ENCODE peak calls at places on chromosomes 2 and 18, in six cellular contexts. One of them, this sample, is unnamed.

GRCh38 chr2:210577263-210578071 is 21.1 kb downstream of the CPS1 start:
- DNase-seq in tibial artery: no peak
- DNase-seq in BE2C: no peak
- DNase-seq in spleen: no peak
- DNase-seq in astrocyte of the spinal cord: peak; percentile 59
- DNase-seq in psoas muscle: no peak
- DNase-seq in this sample: no peak

GRCh38 chr2:85780316-85781092 is 26.7 kb downstream of the ATOH8 start:
- DNase-seq in tibial artery: peak; percentile 75
- DNase-seq in BE2C: peak; percentile 51
- DNase-seq in spleen: peak; percentile 54
- DNase-seq in astrocyte of the spinal cord: no peak
- DNase-seq in psoas muscle: peak; percentile 51
- DNase-seq in this sample: peak; percentile 59

GRCh38 chr2:26068602-26069298 is 34.9 kb downstream of the RAB10 start:
- DNase-seq in tibial artery: no peak
- DNase-seq in BE2C: no peak
- DNase-seq in spleen: no peak
- DNase-seq in astrocyte of the spinal cord: peak; percentile 90
- DNase-seq in psoas muscle: no peak
- DNase-seq in this sample: no peak

GRCh38 chr2:235378261-235378660 is 115.6 kb upstream of the AGAP1 start:
- DNase-seq in tibial artery: no peak
- DNase-seq in BE2C: no peak
- DNase-seq in spleen: no peak
- DNase-seq in astrocyte of the spinal cord: no peak
- DNase-seq in psoas muscle: no peak
- DNase-seq in this sample: no peak

GRCh38 chr2:120939595-120940318 is 204.1 kb downstream of the GLI2 start:
- DNase-seq in tibial artery: no peak
- DNase-seq in BE2C: no peak
- DNase-seq in spleen: no peak
- DNase-seq in astrocyte of the spinal cord: peak; percentile 94
- DNase-seq in psoas muscle: no peak
- DNase-seq in this sample: no peak

GRCh38 chr2:172375247-172375646 is 52.1 kb upstream of the ITGA6 start:
- DNase-seq in tibial artery: no peak
- DNase-seq in BE2C: no peak
- DNase-seq in spleen: no peak
- DNase-seq in astrocyte of the spinal cord: no peak
- DNase-seq in psoas muscle: no peak
- DNase-seq in this sample: no peak

GRCh38 chr2:128284841-128285240 is 33.8 kb downstream of the HS6ST1 start:
- DNase-seq in tibial artery: no peak
- DNase-seq in BE2C: no peak
- DNase-seq in spleen: peak; percentile 73
- DNase-seq in astrocyte of the spinal cord: no peak
- DNase-seq in psoas muscle: peak; percentile 13
- DNase-seq in this sample: peak; percentile 71

GRCh38 chr2:56587456-56587855 is 403.7 kb downstream of the CCDC85A start:
- DNase-seq in tibial artery: no peak
- DNase-seq in BE2C: no peak
- DNase-seq in spleen: no peak
- DNase-seq in astrocyte of the spinal cord: no peak
- DNase-seq in psoas muscle: no peak
- DNase-seq in this sample: no peak

GRCh38 chr2:120538691-120539420 is 192.9 kb downstream of the INHBB start:
- DNase-seq in tibial artery: no peak
- DNase-seq in BE2C: no peak
- DNase-seq in spleen: no peak
- DNase-seq in astrocyte of the spinal cord: no peak
- DNase-seq in psoas muscle: no peak
- DNase-seq in this sample: no peak

GRCh38 chr18:59927246-59927825 is 27.5 kb downstream of the PMAIP1 start:
- DNase-seq in tibial artery: no peak
- DNase-seq in BE2C: no peak
- DNase-seq in spleen: no peak
- DNase-seq in astrocyte of the spinal cord: no peak
- DNase-seq in psoas muscle: no peak
- DNase-seq in this sample: no peak

GRCh38 chr2:236164983-236165301 is 3.2 kb downstream of the GBX2 start:
- DNase-seq in tibial artery: no peak
- DNase-seq in BE2C: no peak
- DNase-seq in spleen: no peak
- DNase-seq in astrocyte of the spinal cord: no peak
- DNase-seq in psoas muscle: no peak
- DNase-seq in this sample: no peak

GRCh38 chr18:63956755-63957154 is 7.7 kb downstream of the HMSD start:
- DNase-seq in tibial artery: no peak
- DNase-seq in BE2C: no peak
- DNase-seq in spleen: no peak
- DNase-seq in astrocyte of the spinal cord: no peak
- DNase-seq in psoas muscle: no peak
- DNase-seq in this sample: no peak

GRCh38 chr2:58925676-58926081 is 684.6 kb upstream of the FANCL start:
- DNase-seq in tibial artery: no peak
- DNase-seq in BE2C: no peak
- DNase-seq in spleen: peak; percentile 51
- DNase-seq in astrocyte of the spinal cord: peak; percentile 87
- DNase-seq in psoas muscle: no peak
- DNase-seq in this sample: no peak

GRCh38 chr2:215521031-215521430 is 85.2 kb upstream of the FN1 start:
- DNase-seq in tibial artery: no peak
- DNase-seq in BE2C: no peak
- DNase-seq in spleen: no peak
- DNase-seq in astrocyte of the spinal cord: no peak
- DNase-seq in psoas muscle: no peak
- DNase-seq in this sample: no peak

GRCh38 chr2:239318091-239318725 is 82.6 kb downstream of the HDAC4 start:
- DNase-seq in tibial artery: peak; percentile 6
- DNase-seq in BE2C: no peak
- DNase-seq in spleen: peak; percentile 46
- DNase-seq in astrocyte of the spinal cord: no peak
- DNase-seq in psoas muscle: no peak
- DNase-seq in this sample: no peak

GRCh38 chr2:96895032-96895708 is 25.3 kb upstream of the SEMA4C start:
- DNase-seq in tibial artery: no peak
- DNase-seq in BE2C: no peak
- DNase-seq in spleen: no peak
- DNase-seq in astrocyte of the spinal cord: no peak
- DNase-seq in psoas muscle: no peak
- DNase-seq in this sample: no peak

GRCh38 chr2:140586379-140586778 is 1544.4 kb downstream of the LRP1B start:
- DNase-seq in tibial artery: no peak
- DNase-seq in BE2C: peak; percentile 30
- DNase-seq in spleen: no peak
- DNase-seq in astrocyte of the spinal cord: no peak
- DNase-seq in psoas muscle: no peak
- DNase-seq in this sample: no peak

GRCh38 chr2:201860541-201861154 is 54.3 kb downstream of the CDK15 start:
- DNase-seq in tibial artery: peak; percentile 28
- DNase-seq in BE2C: peak; percentile 64
- DNase-seq in spleen: no peak
- DNase-seq in astrocyte of the spinal cord: peak; percentile 88
- DNase-seq in psoas muscle: no peak
- DNase-seq in this sample: no peak

GRCh38 chr2:180607501-180608060 is 372.8 kb upstream of the UBE2E3 start:
- DNase-seq in tibial artery: no peak
- DNase-seq in BE2C: no peak
- DNase-seq in spleen: no peak
- DNase-seq in astrocyte of the spinal cord: no peak
- DNase-seq in psoas muscle: no peak
- DNase-seq in this sample: no peak

GRCh38 chr2:11343626-11344341 is 652 bp downstream of the ROCK2 start:
- DNase-seq in tibial artery: peak; percentile 37
- DNase-seq in BE2C: peak; percentile 59
- DNase-seq in spleen: peak; percentile 91
- DNase-seq in astrocyte of the spinal cord: peak; percentile 27
- DNase-seq in psoas muscle: peak; percentile 62
- DNase-seq in this sample: peak; percentile 88

GRCh38 chr2:151634726-151635467 is 99.4 kb downstream of the NEB start:
- DNase-seq in tibial artery: no peak
- DNase-seq in BE2C: no peak
- DNase-seq in spleen: no peak
- DNase-seq in astrocyte of the spinal cord: no peak
- DNase-seq in psoas muscle: no peak
- DNase-seq in this sample: no peak

GRCh38 chr18:57749604-57749970 is 53.5 kb downstream of the ATP8B1 start:
- DNase-seq in tibial artery: no peak
- DNase-seq in BE2C: no peak
- DNase-seq in spleen: no peak
- DNase-seq in astrocyte of the spinal cord: no peak
- DNase-seq in psoas muscle: no peak
- DNase-seq in this sample: no peak

GRCh38 chr2:129762386-129763189 is 216.9 kb upstream of the RAB6C start:
- DNase-seq in tibial artery: no peak
- DNase-seq in BE2C: no peak
- DNase-seq in spleen: no peak
- DNase-seq in astrocyte of the spinal cord: no peak
- DNase-seq in psoas muscle: no peak
- DNase-seq in this sample: no peak

GRCh38 chr18:55416791-55417190 is 171.2 kb downstream of the TCF4 start:
- DNase-seq in tibial artery: no peak
- DNase-seq in BE2C: peak; percentile 41
- DNase-seq in spleen: no peak
- DNase-seq in astrocyte of the spinal cord: no peak
- DNase-seq in psoas muscle: no peak
- DNase-seq in this sample: no peak

GRCh38 chr2:234496442-234496834 is 443 bp downstream of the ARL4C start:
- DNase-seq in tibial artery: no peak
- DNase-seq in BE2C: peak; percentile 52
- DNase-seq in spleen: peak; percentile 91
- DNase-seq in astrocyte of the spinal cord: peak; percentile 66
- DNase-seq in psoas muscle: peak; percentile 27
- DNase-seq in this sample: no peak

GRCh38 chr2:42101641-42102605 is 54.1 kb downstream of the PKDCC start:
- DNase-seq in tibial artery: peak; percentile 74
- DNase-seq in BE2C: no peak
- DNase-seq in spleen: peak; percentile 96
- DNase-seq in astrocyte of the spinal cord: peak; percentile 88
- DNase-seq in psoas muscle: peak; percentile 41
- DNase-seq in this sample: no peak

GRCh38 chr18:54790109-54790508 is 38.2 kb upstream of the RAB27B start:
- DNase-seq in tibial artery: no peak
- DNase-seq in BE2C: no peak
- DNase-seq in spleen: no peak
- DNase-seq in astrocyte of the spinal cord: no peak
- DNase-seq in psoas muscle: no peak
- DNase-seq in this sample: no peak

GRCh38 chr2:112693596-112693995 is 27.2 kb upstream of the NT5DC4 start:
- DNase-seq in tibial artery: no peak
- DNase-seq in BE2C: no peak
- DNase-seq in spleen: no peak
- DNase-seq in astrocyte of the spinal cord: no peak
- DNase-seq in psoas muscle: no peak
- DNase-seq in this sample: no peak

GRCh38 chr2:75465317-75465998 is 95.3 kb downstream of the EVA1A start:
- DNase-seq in tibial artery: no peak
- DNase-seq in BE2C: no peak
- DNase-seq in spleen: no peak
- DNase-seq in astrocyte of the spinal cord: peak; percentile 57
- DNase-seq in psoas muscle: no peak
- DNase-seq in this sample: no peak

GRCh38 chr2:68245066-68245465 is 7.3 kb downstream of the PPP3R1 start:
- DNase-seq in tibial artery: no peak
- DNase-seq in BE2C: no peak
- DNase-seq in spleen: no peak
- DNase-seq in astrocyte of the spinal cord: no peak
- DNase-seq in psoas muscle: no peak
- DNase-seq in this sample: no peak

GRCh38 chr2:54723300-54724149 is at the start of gene EML6:
- DNase-seq in tibial artery: peak; percentile 99
- DNase-seq in BE2C: peak; percentile 96
- DNase-seq in spleen: peak; percentile 100
- DNase-seq in astrocyte of the spinal cord: peak; percentile 99
- DNase-seq in psoas muscle: peak; percentile 98
- DNase-seq in this sample: peak; percentile 99
- TF ChIP-seq CTCF in tibial artery: no peak
- TF ChIP-seq CTCF in BE2C: no peak
- TF ChIP-seq CTCF in spleen: peak; percentile 37
- TF ChIP-seq CTCF in astrocyte of the spinal cord: peak; percentile 18
- TF ChIP-seq CTCF in psoas muscle: peak; percentile 16
- TF ChIP-seq CTCF in this sample: peak; percentile 71

DNA sequence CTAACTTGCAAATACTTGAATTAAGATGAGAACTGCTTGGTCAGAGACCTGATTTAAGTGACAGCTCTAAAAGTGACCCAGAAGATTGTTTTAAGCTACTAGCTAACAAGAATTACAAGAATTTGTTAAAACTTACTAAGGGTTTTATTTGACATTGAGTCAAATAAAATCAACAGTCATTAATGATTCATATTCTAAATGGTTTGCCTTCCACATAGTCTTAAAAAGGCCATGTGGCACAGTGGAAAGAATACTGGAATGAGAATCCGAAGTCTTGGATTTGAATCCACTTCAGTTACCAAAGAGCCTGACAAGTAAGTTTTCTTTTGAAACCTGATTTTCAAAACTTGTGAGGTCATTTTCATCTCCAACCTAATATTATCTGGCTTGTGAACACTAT is 489.3 kb downstream of the ADCYAP1 start:
- DNase-seq in tibial artery: no peak
- DNase-seq in BE2C: no peak
- DNase-seq in spleen: no peak
- DNase-seq in astrocyte of the spinal cord: no peak
- DNase-seq in psoas muscle: no peak
- DNase-seq in this sample: no peak
- TF ChIP-seq CTCF in tibial artery: no peak
- TF ChIP-seq CTCF in BE2C: no peak
- TF ChIP-seq CTCF in spleen: no peak
- TF ChIP-seq CTCF in astrocyte of the spinal cord: no peak
- TF ChIP-seq CTCF in psoas muscle: no peak
- TF ChIP-seq CTCF in this sample: no peak

GRCh38 chr2:33782395-33783239 is 183.5 kb upstream of the FAM98A start:
- DNase-seq in tibial artery: no peak
- DNase-seq in BE2C: no peak
- DNase-seq in spleen: no peak
- DNase-seq in astrocyte of the spinal cord: no peak
- DNase-seq in psoas muscle: no peak
- DNase-seq in this sample: no peak
- TF ChIP-seq CTCF in tibial artery: no peak
- TF ChIP-seq CTCF in BE2C: peak; percentile 10
- TF ChIP-seq CTCF in spleen: no peak
- TF ChIP-seq CTCF in astrocyte of the spinal cord: no peak
- TF ChIP-seq CTCF in psoas muscle: no peak
- TF ChIP-seq CTCF in this sample: no peak

GRCh38 chr2:31079665-31080064 is 58.6 kb downstream of the GALNT14 start:
- DNase-seq in tibial artery: no peak
- DNase-seq in BE2C: peak; percentile 45
- DNase-seq in spleen: no peak
- DNase-seq in astrocyte of the spinal cord: no peak
- DNase-seq in psoas muscle: no peak
- DNase-seq in this sample: no peak
- TF ChIP-seq CTCF in tibial artery: no peak
- TF ChIP-seq CTCF in BE2C: peak; percentile 60
- TF ChIP-seq CTCF in spleen: no peak
- TF ChIP-seq CTCF in astrocyte of the spinal cord: peak; percentile 16
- TF ChIP-seq CTCF in psoas muscle: no peak
- TF ChIP-seq CTCF in this sample: peak; percentile 32